ENCODE peak calls at places on chromosomes 5 and 9, in five cellular contexts. One of them, this sample, is unnamed.

GRCh38 chr5:177600458-177601018 is 606 bp downstream of the B4GALT7 start:
- DNase-seq in cardiac fibroblast: peak
- DNase-seq in esophagus squamous epithelium: no peak
- DNase-seq in fibroblast of the aortic adventitia: peak
- DNase-seq in tibial nerve: no peak
- DNase-seq in this sample: peak

GRCh38 chr5:141493500-141494422 is 4.9 kb downstream of the PCDHGC5 start:
- DNase-seq in esophagus squamous epithelium: no peak
- DNase-seq in cardiac fibroblast: peak
- DNase-seq in fibroblast of the aortic adventitia: peak
- DNase-seq in tibial nerve: no peak
- DNase-seq in this sample: peak

GRCh38 chr5:5453131-5453530 is 30.7 kb downstream of the ICE1 start:
- DNase-seq in cardiac fibroblast: no peak
- DNase-seq in fibroblast of the aortic adventitia: no peak
- DNase-seq in esophagus squamous epithelium: no peak
- DNase-seq in tibial nerve: no peak
- DNase-seq in this sample: no peak

GRCh38 chr5:73160239-73160671 is 12.7 kb upstream of the TMEM174 start:
- DNase-seq in fibroblast of the aortic adventitia: no peak
- DNase-seq in esophagus squamous epithelium: no peak
- DNase-seq in tibial nerve: no peak
- DNase-seq in cardiac fibroblast: peak
- DNase-seq in this sample: no peak

GRCh38 chr9:117412841-117413240 is 2.0 kb downstream of the ASTN2 start:
- DNase-seq in esophagus squamous epithelium: no peak
- DNase-seq in tibial nerve: no peak
- DNase-seq in fibroblast of the aortic adventitia: no peak
- DNase-seq in cardiac fibroblast: no peak
- DNase-seq in this sample: no peak

GRCh38 chr9:95506438-95506691 is 10.4 kb downstream of the PTCH1 start:
- DNase-seq in fibroblast of the aortic adventitia: peak
- DNase-seq in cardiac fibroblast: peak
- DNase-seq in tibial nerve: no peak
- DNase-seq in esophagus squamous epithelium: no peak
- DNase-seq in this sample: peak

GRCh38 chr9:34408173-34408572 is 31.5 kb upstream of the MYORG start:
- DNase-seq in tibial nerve: no peak
- DNase-seq in fibroblast of the aortic adventitia: no peak
- DNase-seq in esophagus squamous epithelium: no peak
- DNase-seq in cardiac fibroblast: no peak
- DNase-seq in this sample: no peak

GRCh38 chr9:129712595-129713524 is 40.0 kb downstream of the PTGES start:
- DNase-seq in cardiac fibroblast: peak
- DNase-seq in esophagus squamous epithelium: no peak
- DNase-seq in tibial nerve: no peak
- DNase-seq in fibroblast of the aortic adventitia: peak
- DNase-seq in this sample: peak

GRCh38 chr5:163409384-163409783 is 28.0 kb upstream of the CCNG1 start:
- DNase-seq in fibroblast of the aortic adventitia: no peak
- DNase-seq in tibial nerve: no peak
- DNase-seq in cardiac fibroblast: no peak
- DNase-seq in esophagus squamous epithelium: no peak
- DNase-seq in this sample: no peak

GRCh38 chr5:136763548-136763947 is 398.2 kb upstream of the TRPC7 start:
- DNase-seq in cardiac fibroblast: no peak
- DNase-seq in tibial nerve: no peak
- DNase-seq in esophagus squamous epithelium: no peak
- DNase-seq in fibroblast of the aortic adventitia: no peak
- DNase-seq in this sample: no peak

GRCh38 chr5:146007270-146007669 is 70.9 kb downstream of the SH3RF2 start:
- DNase-seq in fibroblast of the aortic adventitia: no peak
- DNase-seq in tibial nerve: no peak
- DNase-seq in cardiac fibroblast: peak
- DNase-seq in esophagus squamous epithelium: no peak
- DNase-seq in this sample: peak

GRCh38 chr9:104256031-104256709 is 162.1 kb downstream of the SMC2 start:
- DNase-seq in esophagus squamous epithelium: no peak
- DNase-seq in fibroblast of the aortic adventitia: no peak
- DNase-seq in tibial nerve: no peak
- DNase-seq in cardiac fibroblast: no peak
- DNase-seq in this sample: peak

GRCh38 chr5:147893820-147894219 is 12.5 kb downstream of the C5orf46 start:
- DNase-seq in tibial nerve: no peak
- DNase-seq in cardiac fibroblast: peak
- DNase-seq in fibroblast of the aortic adventitia: peak
- DNase-seq in esophagus squamous epithelium: no peak
- DNase-seq in this sample: no peak

GRCh38 chr9:120873512-120873911 is 3.5 kb downstream of the PHF19 start:
- DNase-seq in esophagus squamous epithelium: no peak
- DNase-seq in fibroblast of the aortic adventitia: no peak
- DNase-seq in tibial nerve: no peak
- DNase-seq in cardiac fibroblast: no peak
- DNase-seq in this sample: no peak

GRCh38 chr5:36646507-36647023 is 40.2 kb downstream of the SLC1A3 start:
- DNase-seq in cardiac fibroblast: no peak
- DNase-seq in esophagus squamous epithelium: no peak
- DNase-seq in fibroblast of the aortic adventitia: no peak
- DNase-seq in tibial nerve: no peak
- DNase-seq in this sample: no peak

GRCh38 chr9:114450833-114451706 is 54.2 kb downstream of the WHRN start:
- DNase-seq in fibroblast of the aortic adventitia: no peak
- DNase-seq in tibial nerve: no peak
- DNase-seq in cardiac fibroblast: no peak
- DNase-seq in esophagus squamous epithelium: no peak
- DNase-seq in this sample: no peak

GRCh38 chr9:130126721-130127429 is 45.3 kb upstream of the NCS1 start:
- DNase-seq in cardiac fibroblast: no peak
- DNase-seq in esophagus squamous epithelium: no peak
- DNase-seq in tibial nerve: no peak
- DNase-seq in fibroblast of the aortic adventitia: no peak
- DNase-seq in this sample: no peak

GRCh38 chr5:145925353-145925752 is 11.0 kb upstream of the SH3RF2 start:
- DNase-seq in esophagus squamous epithelium: no peak
- DNase-seq in fibroblast of the aortic adventitia: peak
- DNase-seq in tibial nerve: no peak
- DNase-seq in cardiac fibroblast: peak
- DNase-seq in this sample: peak

GRCh38 chr5:107553063-107553676 is 117.6 kb downstream of the EFNA5 start:
- DNase-seq in esophagus squamous epithelium: no peak
- DNase-seq in cardiac fibroblast: peak
- DNase-seq in tibial nerve: no peak
- DNase-seq in fibroblast of the aortic adventitia: peak
- DNase-seq in this sample: peak

GRCh38 chr5:172534229-172535169 is 80.2 kb upstream of the SH3PXD2B start:
- DNase-seq in tibial nerve: no peak
- DNase-seq in cardiac fibroblast: no peak
- DNase-seq in fibroblast of the aortic adventitia: no peak
- DNase-seq in esophagus squamous epithelium: no peak
- DNase-seq in this sample: no peak

GRCh38 chr9:96654450-96655197 is 493 bp downstream of the PRXL2C start:
- DNase-seq in tibial nerve: peak
- DNase-seq in fibroblast of the aortic adventitia: peak
- DNase-seq in esophagus squamous epithelium: peak
- DNase-seq in cardiac fibroblast: peak
- DNase-seq in this sample: peak

DNA sequence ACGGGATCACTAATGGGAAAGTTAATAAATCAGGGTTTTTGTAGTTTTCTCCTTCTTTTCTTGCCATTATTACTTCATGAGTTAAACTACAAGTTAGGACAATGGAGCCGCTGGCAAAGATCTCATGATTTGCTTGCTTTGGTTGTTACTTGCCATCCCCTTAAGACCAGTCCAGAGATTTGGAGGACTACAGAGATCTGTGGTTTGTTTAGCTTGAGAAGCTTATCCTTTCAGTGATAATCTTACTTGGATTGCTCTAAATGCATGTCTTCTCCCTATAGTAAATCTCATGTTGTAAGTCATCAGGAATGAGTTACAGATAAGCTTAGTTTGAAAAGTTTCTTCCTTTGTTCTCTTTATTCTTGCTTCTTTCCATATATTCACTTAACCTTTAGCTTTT is 70.9 kb downstream of the TLE4 start:
- DNase-seq in esophagus squamous epithelium: no peak
- DNase-seq in tibial nerve: no peak
- DNase-seq in fibroblast of the aortic adventitia: peak
- DNase-seq in cardiac fibroblast: no peak
- DNase-seq in this sample: no peak
- TF ChIP-seq CTCF in esophagus squamous epithelium: no peak
- TF ChIP-seq CTCF in tibial nerve: no peak
- TF ChIP-seq CTCF in fibroblast of the aortic adventitia: no peak
- TF ChIP-seq CTCF in cardiac fibroblast: no peak
- TF ChIP-seq CTCF in this sample: no peak

DNA sequence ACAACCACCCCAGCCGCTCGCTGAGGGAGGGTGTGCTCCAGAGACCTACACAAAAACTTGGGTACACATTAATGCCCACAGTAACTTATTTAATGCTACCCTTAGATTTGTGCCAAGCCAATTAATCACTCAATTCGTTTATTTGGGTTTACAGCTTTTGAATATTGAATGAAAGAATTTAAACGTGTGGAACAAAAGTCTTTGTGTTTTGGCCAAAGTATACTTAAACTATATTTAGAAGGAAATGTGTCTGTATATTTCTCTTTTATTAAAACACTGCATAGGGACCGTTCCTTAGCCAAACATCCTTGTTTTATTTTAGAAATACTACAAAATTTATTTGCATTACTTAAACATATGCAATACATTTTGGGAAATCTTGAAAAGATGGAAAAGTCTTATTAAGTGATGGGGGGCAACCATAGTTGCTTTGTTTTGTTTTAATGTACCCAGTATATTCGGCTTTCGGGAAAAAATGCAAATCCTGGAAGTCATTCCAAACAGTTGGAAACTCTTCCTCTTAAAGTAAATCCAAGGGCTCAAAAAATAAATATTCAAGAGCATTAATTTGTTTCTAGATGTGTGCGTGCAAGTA is 11.8 kb downstream of the ZNF608 start:
- DNase-seq in cardiac fibroblast: no peak
- DNase-seq in tibial nerve: no peak
- DNase-seq in esophagus squamous epithelium: no peak
- DNase-seq in fibroblast of the aortic adventitia: no peak
- DNase-seq in this sample: no peak
- H3K4me3 ChIP-seq in cardiac fibroblast: peak
- H3K4me3 ChIP-seq in tibial nerve: peak
- H3K4me3 ChIP-seq in esophagus squamous epithelium: peak
- H3K4me3 ChIP-seq in fibroblast of the aortic adventitia: peak
- H3K4me3 ChIP-seq in this sample: no peak

GRCh38 chr5:16510123-16510522 is 44.5 kb upstream of the ZNF622 start:
- DNase-seq in fibroblast of the aortic adventitia: no peak
- DNase-seq in cardiac fibroblast: no peak
- DNase-seq in tibial nerve: no peak
- DNase-seq in esophagus squamous epithelium: no peak
- DNase-seq in this sample: no peak

GRCh38 chr5:16505140-16505891 is 39.7 kb upstream of the ZNF622 start:
- DNase-seq in fibroblast of the aortic adventitia: no peak
- DNase-seq in tibial nerve: no peak
- DNase-seq in cardiac fibroblast: no peak
- DNase-seq in esophagus squamous epithelium: no peak
- DNase-seq in this sample: no peak

GRCh38 chr5:16507716-16508115 is 42.1 kb upstream of the ZNF622 start:
- DNase-seq in fibroblast of the aortic adventitia: peak
- DNase-seq in esophagus squamous epithelium: no peak
- DNase-seq in cardiac fibroblast: peak
- DNase-seq in tibial nerve: no peak
- DNase-seq in this sample: peak

GRCh38 chr5:16505904-16506303 is 40.3 kb upstream of the ZNF622 start:
- DNase-seq in cardiac fibroblast: no peak
- DNase-seq in tibial nerve: no peak
- DNase-seq in esophagus squamous epithelium: no peak
- DNase-seq in fibroblast of the aortic adventitia: no peak
- DNase-seq in this sample: no peak

DNA sequence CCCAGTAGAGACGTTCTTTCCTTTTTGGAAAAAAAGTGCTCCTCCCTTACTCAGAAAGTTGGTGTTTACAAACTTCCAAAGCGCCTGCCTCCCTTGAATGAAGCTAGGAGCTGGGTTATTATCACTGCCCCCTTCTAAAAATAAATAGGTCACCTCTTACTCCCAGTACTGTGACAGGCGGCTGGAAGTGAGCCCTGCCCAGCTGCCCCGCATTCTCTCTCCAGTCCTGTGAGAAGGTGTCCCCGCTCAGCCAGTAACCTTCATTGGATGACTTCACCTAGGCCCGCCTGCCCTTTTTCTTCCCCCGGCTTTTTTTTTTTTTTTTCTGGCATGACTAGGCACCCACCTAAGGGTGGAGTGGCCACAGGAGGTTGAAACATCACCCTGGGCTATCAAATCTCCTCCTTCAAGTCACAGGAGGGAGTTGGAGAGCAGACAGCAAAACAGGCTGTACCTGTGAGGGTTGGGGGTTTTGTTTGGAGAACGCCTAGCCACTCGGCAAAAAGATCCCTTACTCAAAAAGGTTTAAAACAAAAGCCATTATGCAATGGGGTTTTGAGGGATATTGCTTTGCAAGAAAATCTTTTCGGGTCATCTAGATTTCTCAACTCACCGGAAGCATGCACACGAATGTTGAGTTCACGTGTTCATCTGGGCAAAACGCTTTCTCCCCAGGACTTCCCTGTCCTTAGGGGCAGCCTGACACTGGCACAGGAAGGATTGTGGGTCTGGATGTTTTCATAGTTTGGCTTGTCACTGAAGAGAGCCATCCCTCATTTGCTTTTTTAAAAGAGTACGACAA is 43.3 kb upstream of the ZNF622 start:
- DNase-seq in tibial nerve: peak
- DNase-seq in fibroblast of the aortic adventitia: peak
- DNase-seq in cardiac fibroblast: peak
- DNase-seq in esophagus squamous epithelium: no peak
- DNase-seq in this sample: peak
- TF ChIP-seq CTCF in tibial nerve: no peak
- TF ChIP-seq CTCF in fibroblast of the aortic adventitia: no peak
- TF ChIP-seq CTCF in cardiac fibroblast: no peak
- TF ChIP-seq CTCF in esophagus squamous epithelium: no peak
- TF ChIP-seq CTCF in this sample: no peak

DNA sequence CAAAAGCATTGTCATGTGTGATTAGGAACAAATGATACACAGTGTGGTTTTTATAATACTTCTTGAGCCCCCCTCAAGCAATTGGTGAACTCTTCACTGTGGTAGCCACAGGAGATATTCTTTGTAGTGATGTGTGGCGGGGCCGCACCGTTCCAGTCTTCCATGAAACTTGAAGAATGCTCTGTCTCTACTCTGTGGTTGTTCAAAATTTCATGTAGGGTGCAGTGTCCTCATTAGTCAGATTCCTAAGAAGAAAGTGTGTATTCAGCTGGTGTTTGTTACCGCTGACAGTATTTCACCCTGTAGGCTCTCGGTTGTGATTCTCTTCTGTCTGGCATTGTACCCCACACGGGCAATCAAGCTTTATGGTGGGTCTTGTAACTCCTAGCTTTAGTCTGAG is 10.8 kb downstream of the OTULIN start:
- DNase-seq in tibial nerve: no peak
- DNase-seq in esophagus squamous epithelium: no peak
- DNase-seq in fibroblast of the aortic adventitia: no peak
- DNase-seq in cardiac fibroblast: no peak
- DNase-seq in this sample: no peak
- H3K4me3 ChIP-seq in tibial nerve: no peak
- H3K4me3 ChIP-seq in esophagus squamous epithelium: no peak
- H3K4me3 ChIP-seq in fibroblast of the aortic adventitia: no peak
- H3K4me3 ChIP-seq in cardiac fibroblast: no peak
- H3K4me3 ChIP-seq in this sample: no peak

This sample was measured in AG10803.